ENCODE peak calls at places on chromosomes 16 and 17, in seven cellular contexts. One of them, this sample, is unnamed.

GRCh38 chr16:68798398-68798797 is 44.9 kb upstream of the TANGO6 start:
- DNase-seq in PC-3: no peak
- DNase-seq in GM23248: no peak
- DNase-seq in H9: no peak
- DNase-seq in endothelial cell of umbilical vein: no peak
- DNase-seq in fibroblast of lung: no peak
- DNase-seq in PC-9: peak; percentile 53
- DNase-seq in this sample: no peak

GRCh38 chr16:11165894-11166665 is 89.9 kb downstream of the SOCS1 start:
- DNase-seq in GM23248: no peak
- DNase-seq in PC-9: peak; percentile 32
- DNase-seq in PC-3: no peak
- DNase-seq in endothelial cell of umbilical vein: no peak
- DNase-seq in H9: no peak
- DNase-seq in fibroblast of lung: no peak
- DNase-seq in this sample: no peak

GRCh38 chr17:74742153-74742515 is 5.1 kb downstream of the RAB37 start:
- DNase-seq in endothelial cell of umbilical vein: peak; percentile 37
- DNase-seq in H9: peak; percentile 45
- DNase-seq in PC-9: peak; percentile 78
- DNase-seq in PC-3: peak; percentile 52
- DNase-seq in GM23248: no peak
- DNase-seq in fibroblast of lung: no peak
- DNase-seq in this sample: peak; percentile 27

GRCh38 chr16:10741844-10742243 is 1.8 kb upstream of the NUBP1 start:
- DNase-seq in H9: no peak
- DNase-seq in GM23248: no peak
- DNase-seq in fibroblast of lung: peak; percentile 30
- DNase-seq in endothelial cell of umbilical vein: no peak
- DNase-seq in PC-9: no peak
- DNase-seq in PC-3: no peak
- DNase-seq in this sample: no peak

GRCh38 chr16:286491-287297 is 3.7 kb downstream of the PDIA2 start:
- DNase-seq in GM23248: no peak
- DNase-seq in H9: no peak
- DNase-seq in endothelial cell of umbilical vein: no peak
- DNase-seq in PC-9: no peak
- DNase-seq in fibroblast of lung: no peak
- DNase-seq in PC-3: no peak
- DNase-seq in this sample: no peak

GRCh38 chr16:79943738-79944137 is 343.2 kb upstream of the MAF start:
- DNase-seq in PC-3: no peak
- DNase-seq in H9: no peak
- DNase-seq in fibroblast of lung: peak; percentile 31
- DNase-seq in GM23248: peak; percentile 9
- DNase-seq in endothelial cell of umbilical vein: no peak
- DNase-seq in PC-9: no peak
- DNase-seq in this sample: no peak

GRCh38 chr17:78082988-78083387 is 45.6 kb downstream of the TMC6 start:
- DNase-seq in endothelial cell of umbilical vein: no peak
- DNase-seq in PC-3: no peak
- DNase-seq in fibroblast of lung: no peak
- DNase-seq in H9: no peak
- DNase-seq in PC-9: no peak
- DNase-seq in GM23248: no peak
- DNase-seq in this sample: no peak

GRCh38 chr17:29180051-29180787 is at the start of gene MYO18A:
- DNase-seq in GM23248: peak; percentile 93
- DNase-seq in PC-3: peak; percentile 76
- DNase-seq in fibroblast of lung: peak; percentile 69
- DNase-seq in endothelial cell of umbilical vein: peak; percentile 74
- DNase-seq in H9: peak; percentile 88
- DNase-seq in PC-9: peak; percentile 54
- DNase-seq in this sample: peak; percentile 93

GRCh38 chr16:24041834-24042631 is 206.2 kb downstream of the PRKCB start:
- DNase-seq in fibroblast of lung: peak; percentile 23
- DNase-seq in endothelial cell of umbilical vein: peak; percentile 53
- DNase-seq in GM23248: peak; percentile 80
- DNase-seq in PC-9: no peak
- DNase-seq in H9: peak; percentile 74
- DNase-seq in PC-3: peak; percentile 71
- DNase-seq in this sample: peak; percentile 82

GRCh38 chr16:67486805-67487204 is 3.5 kb upstream of the AGRP start:
- DNase-seq in GM23248: no peak
- DNase-seq in endothelial cell of umbilical vein: peak; percentile 71
- DNase-seq in PC-3: no peak
- DNase-seq in PC-9: no peak
- DNase-seq in fibroblast of lung: no peak
- DNase-seq in H9: no peak
- DNase-seq in this sample: no peak

GRCh38 chr16:2469399-2470233 is 1.5 kb upstream of the NTN3 start:
- DNase-seq in PC-3: no peak
- DNase-seq in endothelial cell of umbilical vein: no peak
- DNase-seq in H9: no peak
- DNase-seq in GM23248: no peak
- DNase-seq in fibroblast of lung: no peak
- DNase-seq in PC-9: no peak
- DNase-seq in this sample: no peak

GRCh38 chr16:733382-734207 is 6.7 kb downstream of the HAGHL start:
- DNase-seq in PC-3: no peak
- DNase-seq in H9: no peak
- DNase-seq in GM23248: no peak
- DNase-seq in PC-9: peak; percentile 22
- DNase-seq in fibroblast of lung: no peak
- DNase-seq in endothelial cell of umbilical vein: no peak
- DNase-seq in this sample: no peak

GRCh38 chr17:77320046-77320445 is 179.3 kb downstream of the SEC14L1 start:
- DNase-seq in endothelial cell of umbilical vein: no peak
- DNase-seq in GM23248: peak; percentile 77
- DNase-seq in fibroblast of lung: peak; percentile 42
- DNase-seq in H9: peak; percentile 29
- DNase-seq in PC-9: no peak
- DNase-seq in PC-3: no peak
- DNase-seq in this sample: no peak

GRCh38 chr17:14515015-14515414 is 214.1 kb downstream of the HS3ST3B1 start:
- DNase-seq in PC-9: no peak
- DNase-seq in endothelial cell of umbilical vein: no peak
- DNase-seq in PC-3: no peak
- DNase-seq in GM23248: peak; percentile 14
- DNase-seq in fibroblast of lung: no peak
- DNase-seq in H9: no peak
- DNase-seq in this sample: peak; percentile 4

GRCh38 chr17:77839324-77840155 is 119.0 kb upstream of the TNRC6C start:
- DNase-seq in PC-3: no peak
- DNase-seq in endothelial cell of umbilical vein: no peak
- DNase-seq in GM23248: no peak
- DNase-seq in fibroblast of lung: no peak
- DNase-seq in PC-9: no peak
- DNase-seq in H9: no peak
- DNase-seq in this sample: peak; percentile 55

GRCh38 chr16:88978608-88979346 is 1.8 kb upstream of the CBFA2T3 start:
- DNase-seq in fibroblast of lung: no peak
- DNase-seq in endothelial cell of umbilical vein: no peak
- DNase-seq in H9: no peak
- DNase-seq in PC-3: no peak
- DNase-seq in GM23248: no peak
- DNase-seq in PC-9: no peak
- DNase-seq in this sample: no peak

GRCh38 chr17:8053600-8053999 is 14.7 kb downstream of the ALOX15B start:
- DNase-seq in fibroblast of lung: peak; percentile 5
- DNase-seq in GM23248: no peak
- DNase-seq in endothelial cell of umbilical vein: no peak
- DNase-seq in PC-3: no peak
- DNase-seq in H9: no peak
- DNase-seq in PC-9: no peak
- DNase-seq in this sample: no peak

GRCh38 chr17:81097134-81097942 is 62.4 kb downstream of the BAIAP2 start:
- DNase-seq in fibroblast of lung: peak; percentile 85
- DNase-seq in endothelial cell of umbilical vein: peak; percentile 79
- DNase-seq in PC-9: peak; percentile 52
- DNase-seq in GM23248: peak; percentile 94
- DNase-seq in H9: peak; percentile 87
- DNase-seq in PC-3: peak; percentile 81
- DNase-seq in this sample: peak; percentile 94
- H2AFZ ChIP-seq in fibroblast of lung: peak overlapping the region; percentile 87
- H2AFZ ChIP-seq in endothelial cell of umbilical vein: peak overlapping the region; percentile 87
- H2AFZ ChIP-seq in PC-9: no peak overlapping the region
- H2AFZ ChIP-seq in GM23248: peak overlapping the region; percentile 62
- H2AFZ ChIP-seq in H9: no peak overlapping the region
- H2AFZ ChIP-seq in PC-3: no peak overlapping the region
- H2AFZ ChIP-seq in this sample: no peak overlapping the region

GRCh38 chr16:26281681-26282080 is 589.9 kb downstream of the HS3ST4 start:
- DNase-seq in GM23248: no peak
- DNase-seq in PC-9: no peak
- DNase-seq in PC-3: no peak
- DNase-seq in fibroblast of lung: no peak
- DNase-seq in H9: peak; percentile 35
- DNase-seq in endothelial cell of umbilical vein: no peak
- DNase-seq in this sample: peak; percentile 12
- H2AFZ ChIP-seq in GM23248: no peak overlapping the region
- H2AFZ ChIP-seq in PC-9: no peak overlapping the region
- H2AFZ ChIP-seq in PC-3: no peak overlapping the region
- H2AFZ ChIP-seq in fibroblast of lung: no peak overlapping the region
- H2AFZ ChIP-seq in H9: no peak overlapping the region
- H2AFZ ChIP-seq in endothelial cell of umbilical vein: no peak overlapping the region
- H2AFZ ChIP-seq in this sample: no peak overlapping the region

GRCh38 chr17:57861000-57861736 is 11.3 kb upstream of the MRPS23 start:
- DNase-seq in endothelial cell of umbilical vein: peak; percentile 30
- DNase-seq in PC-9: peak; percentile 89
- DNase-seq in PC-3: peak; percentile 50
- DNase-seq in GM23248: peak; percentile 57
- DNase-seq in fibroblast of lung: peak; percentile 59
- DNase-seq in H9: peak; percentile 70
- DNase-seq in this sample: peak; percentile 69
- H2AFZ ChIP-seq in endothelial cell of umbilical vein: peak overlapping the region; percentile 35
- H2AFZ ChIP-seq in PC-9: peak overlapping the region; percentile 71
- H2AFZ ChIP-seq in PC-3: peak overlapping the region; percentile 56
- H2AFZ ChIP-seq in GM23248: peak overlapping the region; percentile 52
- H2AFZ ChIP-seq in fibroblast of lung: no peak overlapping the region
- H2AFZ ChIP-seq in H9: no peak overlapping the region
- H2AFZ ChIP-seq in this sample: no peak overlapping the region

GRCh38 chr16:22008215-22009142 is 568 bp downstream of the MOSMO start:
- DNase-seq in PC-9: no peak
- DNase-seq in PC-3: no peak
- DNase-seq in endothelial cell of umbilical vein: no peak
- DNase-seq in GM23248: peak; percentile 32
- DNase-seq in H9: no peak
- DNase-seq in fibroblast of lung: peak; percentile 20
- DNase-seq in this sample: peak; percentile 13
- H2AFZ ChIP-seq in PC-9: peak overlapping the region; percentile 81
- H2AFZ ChIP-seq in PC-3: no peak overlapping the region
- H2AFZ ChIP-seq in endothelial cell of umbilical vein: peak overlapping the region; percentile 33
- H2AFZ ChIP-seq in GM23248: peak overlapping the region; percentile 92
- H2AFZ ChIP-seq in H9: no peak overlapping the region
- H2AFZ ChIP-seq in fibroblast of lung: peak overlapping the region; percentile 30
- H2AFZ ChIP-seq in this sample: peak overlapping the region; percentile 95

DNA sequence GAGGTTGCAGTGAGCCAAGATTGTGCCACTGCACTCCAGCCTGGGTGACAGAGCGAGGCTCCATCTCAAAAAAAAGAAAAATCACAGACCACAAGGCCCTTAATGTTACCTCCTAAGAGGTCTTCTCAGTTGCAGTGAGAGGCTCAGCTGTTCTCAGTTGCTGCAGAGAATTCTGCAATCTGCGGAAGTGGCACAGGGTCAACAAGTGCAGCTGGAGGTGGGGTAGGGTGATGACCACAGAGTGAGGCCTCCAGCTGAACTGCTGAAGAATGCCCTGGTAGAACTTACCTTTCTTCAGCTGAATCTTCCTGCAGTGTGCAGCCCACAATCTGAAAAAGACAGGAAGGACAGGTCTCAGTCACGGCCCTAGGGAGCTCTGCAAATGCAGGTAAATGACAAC is 26.3 kb downstream of the CNTNAP1 start:
- DNase-seq in GM23248: no peak
- DNase-seq in fibroblast of lung: no peak
- DNase-seq in PC-9: no peak
- DNase-seq in H9: no peak
- DNase-seq in PC-3: no peak
- DNase-seq in endothelial cell of umbilical vein: no peak
- DNase-seq in this sample: no peak
- H2AFZ ChIP-seq in GM23248: no peak overlapping the region
- H2AFZ ChIP-seq in fibroblast of lung: no peak overlapping the region
- H2AFZ ChIP-seq in PC-9: no peak overlapping the region
- H2AFZ ChIP-seq in H9: no peak overlapping the region
- H2AFZ ChIP-seq in PC-3: no peak overlapping the region
- H2AFZ ChIP-seq in endothelial cell of umbilical vein: no peak overlapping the region
- H2AFZ ChIP-seq in this sample: no peak overlapping the region

GRCh38 chr17:65121368-65121767 is 15.8 kb upstream of the RGS9 start:
- DNase-seq in PC-3: no peak
- DNase-seq in GM23248: no peak
- DNase-seq in fibroblast of lung: no peak
- DNase-seq in H9: no peak
- DNase-seq in endothelial cell of umbilical vein: no peak
- DNase-seq in PC-9: no peak
- DNase-seq in this sample: no peak

GRCh38 chr17:65121916-65122821 is 15.0 kb upstream of the RGS9 start:
- DNase-seq in PC-3: peak; percentile 27
- DNase-seq in endothelial cell of umbilical vein: peak; percentile 24
- DNase-seq in GM23248: no peak
- DNase-seq in H9: no peak
- DNase-seq in fibroblast of lung: no peak
- DNase-seq in PC-9: no peak
- DNase-seq in this sample: no peak

GRCh38 chr17:65122836-65123756 is 14.1 kb upstream of the RGS9 start:
- DNase-seq in PC-3: peak; percentile 86
- DNase-seq in fibroblast of lung: peak; percentile 87
- DNase-seq in H9: peak; percentile 96
- DNase-seq in PC-9: peak; percentile 77
- DNase-seq in GM23248: peak; percentile 89
- DNase-seq in endothelial cell of umbilical vein: peak; percentile 83
- DNase-seq in this sample: peak; percentile 91

DNA sequence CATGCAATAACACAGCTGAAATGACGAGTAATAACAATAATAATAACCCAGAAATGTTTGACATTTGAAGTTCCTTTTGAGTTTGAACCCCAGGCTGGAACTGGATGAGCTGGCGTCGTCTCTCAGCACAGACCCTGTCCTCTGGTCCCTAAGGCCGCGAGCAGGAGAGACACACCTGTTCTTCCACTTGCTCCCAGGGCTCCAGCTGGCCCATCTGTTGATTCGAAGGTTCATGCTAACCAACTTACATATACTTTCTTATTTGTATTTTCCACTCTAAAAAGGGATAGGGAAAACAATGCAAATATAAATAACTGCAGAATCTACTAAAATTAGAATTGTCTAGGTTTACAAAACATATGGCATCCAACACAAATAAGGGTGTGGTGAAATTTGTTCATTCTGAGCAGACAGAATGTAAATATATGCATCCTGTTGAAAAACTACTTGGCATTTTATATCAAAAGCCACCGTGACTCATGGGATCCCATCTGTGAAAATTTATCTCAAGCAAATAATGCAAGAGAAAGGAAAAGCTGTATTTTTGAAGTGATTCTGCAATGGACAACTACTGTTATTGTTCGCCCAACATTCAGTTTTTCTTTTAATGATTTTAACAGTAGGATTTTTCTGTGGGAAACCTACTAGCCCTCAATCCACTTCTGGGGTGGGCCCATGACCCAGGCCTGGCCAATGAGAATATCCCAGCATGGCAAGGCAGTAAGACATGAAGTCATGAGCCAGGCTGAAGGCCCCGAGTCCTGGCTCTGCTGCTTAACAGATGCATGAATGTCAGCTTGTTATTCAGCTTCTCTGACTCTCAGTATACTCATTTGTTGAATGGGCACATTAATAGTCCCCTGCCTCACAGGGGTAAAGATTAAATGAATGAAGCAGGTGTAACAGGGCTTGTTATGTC is 13.2 kb upstream of the RGS9 start:
- DNase-seq in fibroblast of lung: no peak
- DNase-seq in PC-3: peak; percentile 96
- DNase-seq in PC-9: peak; percentile 59
- DNase-seq in endothelial cell of umbilical vein: peak; percentile 65
- DNase-seq in GM23248: peak; percentile 42
- DNase-seq in H9: no peak
- DNase-seq in this sample: no peak
- H2AFZ ChIP-seq in fibroblast of lung: peak overlapping the region; percentile 99
- H2AFZ ChIP-seq in PC-3: peak overlapping the region; percentile 35
- H2AFZ ChIP-seq in PC-9: peak overlapping the region; percentile 89
- H2AFZ ChIP-seq in endothelial cell of umbilical vein: peak overlapping the region; percentile 97
- H2AFZ ChIP-seq in GM23248: peak overlapping the region; percentile 99
- H2AFZ ChIP-seq in H9: peak overlapping the region; percentile 100
- H2AFZ ChIP-seq in this sample: peak overlapping the region; percentile 97